ENCODE peak calls at places on chromosome X, in four cellular contexts. N is Right ventricle myocardium superior, H is mucosa of descending colon, Y is hepatocyte. Z is an unnamed sample.
A peak's percentile ranks its signal among the peaks of the same experiment; 100 is the strongest.

GRCh38 chrX:119008122-119008744 is 33.8 kb downstream of the LONRF3 start:
- DNase-seq in H (no peak), Y (peak; percentile 49), N (no peak), Z (no peak)

GRCh38 chrX:9147631-9148189 is 113.8 kb upstream of the FAM9B start:
- DNase-seq in N (no peak), H (no peak), Y (no peak), Z (no peak)

GRCh38 chrX:55167124-55167523 is 53.0 kb upstream of the PAGE5 start:
- DNase-seq in Y (no peak), N (no peak), H (no peak), Z (no peak)

GRCh38 chrX:129939986-129940385 is 34.0 kb downstream of the UTP14A start:
- DNase-seq in H (no peak), Y (no peak), N (no peak), Z (no peak)

GRCh38 chrX:48487362-48487785 is 11.4 kb downstream of the FTSJ1 start:
- DNase-seq in Y (no peak), H (no peak), N (no peak), Z (peak; percentile 83)

GRCh38 chrX:102697506-102697905 is 14.7 kb upstream of the GPRASP2 start:
- DNase-seq in H (no peak), Y (no peak), N (no peak), Z (no peak)

GRCh38 chrX:103831342-103831802 is 685 bp downstream of the RAB9B start:
- DNase-seq in Y (peak; percentile 89), H (no peak), N (no peak), Z (peak; percentile 43)

GRCh38 chrX:3549442-3549875 is 164.0 kb downstream of the PRKX start:
- DNase-seq in H (no peak), Y (peak; percentile 13), N (no peak), Z (no peak)

GRCh38 chrX:3154386-3154991 is 113.2 kb downstream of the ARSF start:
- DNase-seq in H (no peak), Y (no peak), N (no peak), Z (no peak)

GRCh38 chrX:46757593-46757992 is 1.3 kb downstream of the SLC9A7 start:
- DNase-seq in H (no peak), N (no peak), Y (no peak), Z (no peak)

GRCh38 chrX:32894679-32895078 is 316.7 kb downstream of the DMD start:
- DNase-seq in N (no peak), Y (no peak), H (no peak), Z (no peak)

GRCh38 chrX:103275947-103276567 is 493 bp downstream of the TCEAL5 start:
- DNase-seq in Y (no peak), H (no peak), N (no peak), Z (no peak)

GRCh38 chrX:132041016-132041415 is 17.9 kb downstream of the STK26 start:
- DNase-seq in N (no peak), Y (no peak), H (no peak), Z (no peak)

GRCh38 chrX:56766554-56767412 is 37.7 kb downstream of the NBDY start:
- DNase-seq in Y (no peak), H (no peak), N (no peak), Z (no peak)

GRCh38 chrX:107672955-107673378 is 44.7 kb downstream of the PRPS1 start:
- DNase-seq in H (peak; percentile 79), Y (peak; percentile 94), N (peak; percentile 80), Z (peak; percentile 23)

GRCh38 chrX:10404435-10404834 is 215.9 kb downstream of the MID1 start:
- DNase-seq in N (no peak), H (no peak), Y (no peak), Z (no peak)